ENCODE peak calls at places on chromosomes 2 and 18, in four cellular contexts. U is H1, I is A549, A is GM12891. C is an unnamed sample.
A peak's percentile ranks its signal among the peaks of the same experiment; 100 is the strongest.

GRCh38 chr18:60082790-60083189 is 183.0 kb downstream of the PMAIP1 start:
- DNase-seq in U (no peak), I (no peak), A (no peak), C (no peak)

GRCh38 chr2:240905176-240905781 is 857 bp upstream of the CROCC2 start:
- DNase-seq in U (no peak), I (no peak), A (no peak), C (no peak)

GRCh38 chr18:74831571-74832250 is 234.0 kb downstream of the ZNF407 start:
- DNase-seq in U (no peak), I (no peak), A (no peak), C (no peak)

GRCh38 chr2:119206201-119206600 is 17.4 kb upstream of the STEAP3 start:
- DNase-seq in U (no peak), I (no peak), A (no peak), C (no peak)

GRCh38 chr2:49122107-49122506 is 32.2 kb downstream of the FSHR start:
- DNase-seq in U (no peak), I (no peak), A (no peak), C (no peak)

GRCh38 chr2:133171396-133172004 is 396.8 kb downstream of the NCKAP5 start:
- DNase-seq in U (no peak), I (peak; percentile 9), A (peak; percentile 5), C (no peak)

GRCh38 chr2:10342245-10342951 is 39.7 kb downstream of the HPCAL1 start:
- DNase-seq in U (no peak), I (no peak), A (no peak), C (no peak)

GRCh38 chr2:96526615-96527014 is 9.9 kb upstream of the ARID5A start:
- DNase-seq in U (no peak), I (no peak), A (no peak), C (no peak)

GRCh38 chr2:65278450-65279030 is 50.9 kb downstream of the ACTR2 start:
- DNase-seq in U (no peak), I (no peak), A (no peak), C (no peak)

GRCh38 chr2:105877945-105878344 is 133.2 kb downstream of the NCK2 start:
- DNase-seq in U (no peak), I (no peak), A (no peak), C (no peak)

GRCh38 chr18:65975536-65975935 is 224.7 kb downstream of the CDH7 start:
- DNase-seq in U (no peak), I (no peak), A (no peak), C (no peak)

GRCh38 chr2:32838418-32838817 is 108.3 kb upstream of the LTBP1 start:
- DNase-seq in U (no peak), I (no peak), A (peak; percentile 13), C (no peak)

GRCh38 chr2:58056201-58056916 is 9.8 kb downstream of the VRK2 start:
- DNase-seq in U (no peak), I (no peak), A (no peak), C (no peak)

GRCh38 chr18:73674466-73674865 is 473.2 kb downstream of the FBXO15 start:
- DNase-seq in U (no peak), I (no peak), A (no peak), C (no peak)

GRCh38 chr2:120354467-120354866 is 8.5 kb downstream of the INHBB start:
- DNase-seq in U (no peak), I (no peak), A (no peak), C (no peak)

GRCh38 chr2:72859831-72860262 is 27.4 kb upstream of the SPR start:
- DNase-seq in U (peak; percentile 79), I (peak; percentile 69), A (no peak), C (no peak)

GRCh38 chr18:74012954-74013630 is 134.5 kb downstream of the FBXO15 start:
- DNase-seq in U (no peak), I (no peak), A (no peak), C (no peak)

GRCh38 chr2:61898810-61899209 is 6.7 kb upstream of the COMMD1 start:
- DNase-seq in U (no peak), I (no peak), A (no peak), C (no peak)

GRCh38 chr2:174176898-174177297 is 71.4 kb downstream of the OLA1 start:
- DNase-seq in U (no peak), I (no peak), A (no peak), C (no peak)

GRCh38 chr2:240601831-240602160 is 15.3 kb downstream of the CAPN10 start:
- DNase-seq in U (no peak), I (no peak), A (no peak), C (no peak)

DNA sequence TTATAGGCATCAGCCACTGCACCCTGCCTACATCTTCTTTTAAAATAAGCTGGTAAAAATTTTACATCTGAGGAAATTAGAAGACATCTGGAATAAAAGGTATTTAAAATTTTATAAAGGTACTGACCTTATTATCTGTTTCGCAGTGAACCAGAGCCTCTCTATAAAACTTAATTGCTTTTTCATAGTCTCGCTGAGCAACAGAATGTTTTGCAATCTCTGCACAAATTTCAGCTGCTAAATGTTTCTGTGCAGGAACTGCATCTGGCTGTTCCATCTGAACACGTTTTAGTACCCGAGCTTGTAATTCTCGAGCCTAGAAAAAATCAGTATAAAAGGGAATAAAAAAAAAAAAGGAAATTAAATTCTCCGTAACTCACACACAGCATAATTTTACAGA is 52.0 kb downstream of the TTC21B start:
- DNase-seq in U (no peak), I (no peak), A (no peak), C (no peak)
- TF ChIP-seq POLR2A in U (no peak), I (no peak), A (no peak), C (no peak)

DNA sequence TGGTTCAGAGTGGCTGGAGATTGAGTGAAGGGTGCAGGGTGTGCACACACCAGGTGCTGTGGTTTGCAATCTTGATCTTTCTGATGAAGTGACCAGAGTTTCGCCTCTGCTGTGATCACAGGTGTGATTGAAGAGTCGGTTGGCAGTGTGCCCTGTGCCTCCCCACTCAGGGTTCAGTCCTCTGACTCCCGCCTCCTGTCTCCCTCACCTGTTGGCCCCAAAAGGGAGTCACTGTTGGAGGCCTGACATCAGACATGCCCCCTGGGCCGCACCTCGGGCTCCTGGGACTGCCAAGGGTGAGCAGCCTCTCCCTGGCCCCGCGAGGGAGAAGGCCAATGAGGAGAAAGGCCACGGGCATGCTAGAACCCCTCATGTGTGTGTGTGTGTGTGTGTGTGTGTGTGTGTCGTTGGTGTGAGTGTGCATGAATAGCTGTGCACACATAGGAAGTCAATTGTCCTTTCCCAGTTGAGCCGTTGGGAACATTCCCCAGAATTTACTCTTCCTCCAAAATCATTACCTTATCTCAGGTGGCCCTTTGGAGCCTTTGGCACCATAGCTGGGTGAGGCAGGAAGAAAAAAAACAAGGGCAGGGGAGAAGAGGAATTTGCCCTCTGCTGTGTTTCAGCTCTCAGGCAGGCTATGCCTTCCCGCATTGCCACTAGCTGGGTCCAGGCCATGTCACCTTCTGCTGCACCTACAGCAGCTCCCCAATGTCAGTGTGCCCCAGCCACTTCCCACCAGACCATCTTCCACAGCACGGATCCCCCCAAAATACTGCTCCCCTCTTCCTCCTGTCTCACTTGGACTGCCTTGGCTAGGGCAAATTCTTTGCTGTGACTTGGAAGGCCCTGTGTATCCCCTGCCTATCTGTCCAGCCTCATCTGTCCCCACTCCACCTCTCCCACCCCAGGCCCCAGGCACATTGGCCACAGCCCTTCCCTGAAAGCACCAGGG is 78.2 kb upstream of the LAPTM4A start:
- DNase-seq in U (no peak), I (no peak), A (no peak), C (no peak)
- TF ChIP-seq POLR2A in U (no peak), I (no peak), A (no peak), C (no peak)

DNA sequence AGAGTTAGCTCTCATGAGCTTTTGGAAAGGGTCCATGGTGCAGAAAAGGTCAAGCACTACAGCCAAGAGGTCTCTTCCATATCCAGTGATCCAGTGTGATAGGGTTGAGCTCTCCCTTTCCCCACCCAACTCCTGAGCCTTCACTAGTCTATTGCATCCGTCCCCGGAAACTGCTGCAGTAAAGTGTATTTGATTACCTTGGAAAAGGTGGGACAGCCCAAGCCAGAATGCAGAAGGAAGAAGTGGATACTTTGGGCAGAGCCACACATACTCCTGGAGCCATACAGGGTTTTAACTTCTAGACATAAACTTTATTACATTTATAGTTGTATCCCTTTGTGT is 3.6 kb downstream of the PNKD start:
- DNase-seq in U (no peak), I (no peak), A (no peak), C (no peak)
- TF ChIP-seq POLR2A in U (no peak), I (no peak), A (no peak), C (no peak)

GRCh38 chr2:191014653-191015020 is 666 bp upstream of the STAT1 start:
- DNase-seq in U (no peak), I (no peak), A (no peak), C (no peak)

GRCh38 chr2:191012845-191013616 is 940 bp downstream of the STAT1 start:
- DNase-seq in U (no peak), I (peak; percentile 12), A (no peak), C (no peak)

GRCh38 chr2:191015229-191015628 is 1.3 kb upstream of the STAT1 start:
- DNase-seq in U (no peak), I (no peak), A (no peak), C (no peak)

GRCh38 chr2:191013617-191013875 is 425 bp downstream of the STAT1 start:
- DNase-seq in U (no peak), I (no peak), A (no peak), C (no peak)

GRCh38 chr2:191013876-191014652 is at the start of gene STAT1:
- DNase-seq in U (peak; percentile 99), I (peak; percentile 94), A (peak; percentile 85), C (no peak)
- TF ChIP-seq POLR2A in U (peak; percentile 98), I (peak; percentile 88), A (peak; percentile 98), C (peak; percentile 79)

GRCh38 chr2:28357055-28357454 is 35.6 kb upstream of the FOSL2 start:
- DNase-seq in U (no peak), I (no peak), A (no peak), C (no peak)

GRCh38 chr2:28354920-28355520 is 37.6 kb upstream of the FOSL2 start:
- DNase-seq in U (no peak), I (no peak), A (no peak), C (no peak)

GRCh38 chr2:28357948-28358667 is 34.5 kb upstream of the FOSL2 start:
- DNase-seq in U (no peak), I (no peak), A (no peak), C (no peak)

GRCh38 chr2:28355521-28356094 is 37.0 kb upstream of the FOSL2 start:
- DNase-seq in U (no peak), I (no peak), A (no peak), C (no peak)

GRCh38 chr2:28356095-28356911 is 36.4 kb upstream of the FOSL2 start:
- DNase-seq in U (no peak), I (no peak), A (no peak), C (no peak)
- TF ChIP-seq POLR2A in U (no peak), I (no peak), A (no peak), C (no peak)

GRCh38 chr18:6920099-6920955 is 190.8 kb downstream of the ARHGAP28 start:
- DNase-seq in U (peak; percentile 87), I (peak; percentile 13), A (peak; percentile 20), C (no peak)
- TF ChIP-seq POLR2A in U (no peak), I (no peak), A (no peak), C (no peak)

DNA sequence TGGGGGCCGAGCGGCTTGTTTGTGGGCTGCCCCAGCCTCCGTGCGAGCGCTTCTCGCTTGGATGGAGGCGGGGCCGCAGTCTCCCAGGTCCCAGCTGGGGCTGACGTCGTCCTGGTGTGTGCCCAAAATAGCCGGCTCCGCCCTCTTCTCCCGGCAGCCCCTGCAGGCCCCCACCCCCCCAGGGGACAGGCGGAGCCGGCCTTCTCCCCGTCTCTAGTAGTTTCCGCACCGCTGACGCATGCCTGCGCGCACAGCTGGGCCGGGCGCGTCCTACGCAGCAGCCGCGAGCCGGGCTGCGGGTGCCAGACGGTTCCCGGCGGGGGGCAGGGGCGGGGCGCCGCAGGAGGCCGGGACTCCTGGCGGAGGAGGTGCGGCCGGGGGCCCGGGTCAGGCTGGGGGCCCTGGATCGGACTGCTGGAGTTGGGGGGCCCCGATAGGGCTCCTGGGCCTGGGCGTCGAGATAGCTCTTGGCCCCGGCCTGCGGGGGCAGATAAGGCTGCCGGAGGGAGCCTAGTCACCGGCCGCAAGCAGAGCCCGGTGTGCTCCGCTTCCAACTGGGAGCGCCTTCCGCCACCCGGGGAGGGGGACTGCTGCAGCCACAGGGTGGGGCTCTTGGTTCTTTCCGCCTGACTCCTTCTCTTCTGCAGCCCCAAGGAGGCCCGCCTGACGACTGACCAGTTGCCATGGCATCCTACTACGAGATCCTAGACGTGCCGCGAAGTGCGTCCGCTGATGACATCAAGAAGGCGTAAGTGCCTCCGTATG is at the start of gene DNAJB2:
- DNase-seq in U (peak; percentile 94), I (peak; percentile 97), A (peak; percentile 100), C (no peak)
- TF ChIP-seq POLR2A in U (peak; percentile 31), I (peak; percentile 52), A (peak; percentile 54), C (peak; percentile 83)